ENCODE peak calls at places on chromosomes 1 and 21, in eight cellular contexts. F is GM10248, P is GM23338, T is psoas muscle, R is choroid plexus epithelial cell, C is fibroblast of mammary gland, N is HFF-Myc, X is astrocyte of the spinal cord. I is an unnamed sample.

GRCh38 chr21:34845521-34846213 is 176.9 kb downstream of the CLIC6 start:
- DNase-seq in F (peak), P (no peak), T (no peak), R (peak), C (peak), N (no peak), X (peak), I (no peak)

GRCh38 chr21:15651172-15651571 is 78.6 kb upstream of the USP25 start:
- DNase-seq in F (no peak), P (no peak), T (no peak), R (peak), C (no peak), N (no peak), X (no peak), I (no peak)

GRCh38 chr21:42245348-42246185 is 26.6 kb downstream of the ABCG1 start:
- DNase-seq in F (no peak), P (peak), T (no peak), R (no peak), C (no peak), N (no peak), X (no peak), I (no peak)

GRCh38 chr1:59967141-59967697 is 40.6 kb upstream of the CYP2J2 start:
- DNase-seq in F (no peak), P (no peak), T (no peak), R (peak), C (peak), N (no peak), X (peak), I (no peak)

GRCh38 chr1:52634111-52634510 is 1.1 kb downstream of the SHISAL2A start:
- DNase-seq in F (no peak), P (no peak), T (no peak), R (no peak), C (no peak), N (no peak), X (no peak), I (no peak)

GRCh38 chr1:236530286-236530685 is 6.5 kb downstream of the LGALS8 start:
- DNase-seq in F (no peak), P (no peak), T (no peak), R (no peak), C (no peak), N (no peak), X (no peak), I (no peak)

GRCh38 chr1:5637171-5637570 is 355.1 kb downstream of the NPHP4 start:
- DNase-seq in F (no peak), P (no peak), T (no peak), R (no peak), C (peak), N (no peak), X (no peak), I (peak)

GRCh38 chr1:39852214-39852791 is 31.0 kb downstream of the TRIT1 start:
- DNase-seq in F (no peak), P (no peak), T (no peak), R (peak), C (peak), N (no peak), X (no peak), I (peak)

GRCh38 chr21:45580576-45581321 is 38.5 kb upstream of the SLC19A1 start:
- DNase-seq in F (no peak), P (no peak), T (no peak), R (no peak), C (no peak), N (no peak), X (no peak), I (no peak)

GRCh38 chr1:26961826-26962225 is 1.6 kb upstream of the KDF1 start:
- DNase-seq in F (no peak), P (no peak), T (no peak), R (peak), C (peak), N (peak), X (peak), I (no peak)

GRCh38 chr1:229334716-229335115 is 8.1 kb downstream of the CCSAP start:
- DNase-seq in F (no peak), P (no peak), T (no peak), R (no peak), C (no peak), N (no peak), X (no peak), I (no peak)

GRCh38 chr21:38171723-38172344 is 85.0 kb upstream of the KCNJ15 start:
- DNase-seq in F (no peak), P (peak), T (no peak), R (peak), C (peak), N (peak), X (peak), I (peak)
- TF ChIP-seq CTCF in F (no peak), P (peak), T (no peak), R (peak), C (peak), N (peak), X (peak), I (no peak)

DNA sequence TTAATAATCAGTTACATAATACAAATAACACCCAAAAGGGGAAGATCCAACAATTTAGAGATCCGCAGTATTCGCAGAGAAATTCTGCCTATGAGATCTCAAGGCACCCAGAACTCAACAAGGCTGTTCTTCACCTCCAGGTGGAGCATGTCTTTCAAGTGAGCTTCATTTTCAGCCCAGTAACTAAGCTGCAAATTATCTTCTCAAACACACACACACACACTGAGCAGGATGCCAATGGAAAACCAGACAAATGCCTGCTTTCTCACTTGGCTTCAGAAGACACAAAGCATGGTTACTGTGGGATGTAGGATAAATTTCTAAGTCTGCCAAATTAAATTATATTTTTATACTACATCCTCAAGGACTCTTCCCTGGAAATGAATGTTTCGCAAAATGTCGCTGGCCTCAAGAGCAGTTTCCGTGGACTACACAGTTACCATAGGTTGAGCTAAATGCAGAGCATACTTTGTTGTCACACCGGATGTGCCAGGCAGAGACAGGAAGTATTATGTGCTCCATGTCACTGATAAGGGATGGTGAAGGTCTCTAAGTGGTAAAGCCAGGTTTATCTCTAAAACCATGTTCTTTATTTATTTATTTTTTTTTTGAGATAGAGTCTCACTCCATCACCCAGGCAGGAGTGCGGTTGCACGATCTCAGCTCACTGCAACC is 30.3 kb downstream of the UBR4 start:
- DNase-seq in F (no peak), P (peak), T (no peak), R (peak), C (peak), N (no peak), X (peak), I (peak)
- TF ChIP-seq CTCF in F (peak), P (peak), T (no peak), R (peak), C (peak), N (peak), X (peak), I (peak)

DNA sequence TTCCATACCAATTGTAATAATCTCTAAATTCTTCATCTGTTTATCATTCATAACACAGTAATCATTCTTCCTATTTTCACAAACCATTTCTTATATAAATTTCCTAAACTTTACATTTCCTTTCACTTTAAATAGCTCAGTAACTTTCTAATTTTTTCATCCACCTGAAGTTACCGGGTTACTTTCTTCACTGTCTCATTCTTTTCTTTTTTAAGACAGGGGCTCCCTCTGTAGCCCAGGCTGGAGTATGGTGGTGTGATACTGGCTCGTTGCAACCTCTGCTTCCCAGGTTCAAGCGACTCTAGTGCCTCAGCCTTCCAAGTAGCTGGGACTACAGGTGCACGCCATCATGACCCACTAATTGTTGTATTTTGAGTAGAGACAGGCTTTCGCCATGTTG is 41.3 kb downstream of the RERE start:
- DNase-seq in F (no peak), P (peak), T (no peak), R (no peak), C (no peak), N (no peak), X (no peak), I (no peak)
- TF ChIP-seq CTCF in F (no peak), P (peak), T (no peak), R (no peak), C (no peak), N (no peak), X (no peak), I (no peak)

DNA sequence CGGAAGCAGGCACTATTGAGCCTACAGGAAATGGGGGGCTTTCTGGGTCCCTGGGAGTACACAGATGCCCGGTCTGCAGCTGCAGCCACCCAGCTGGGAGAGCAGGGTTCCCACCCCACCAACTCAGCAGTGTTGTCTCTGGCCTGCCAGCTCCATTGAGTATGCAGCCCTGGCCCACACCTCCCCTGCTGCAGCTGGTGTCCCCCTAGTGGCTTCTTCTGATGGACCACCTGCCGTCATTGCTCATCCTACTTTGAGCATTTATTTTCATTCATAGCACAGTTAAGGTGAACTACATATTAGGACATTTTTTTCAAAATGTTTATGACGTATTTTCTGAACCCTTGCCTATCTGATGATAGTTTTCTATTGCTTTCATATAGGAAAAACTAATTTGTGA is 189.8 kb upstream of the LYPLAL1 start:
- DNase-seq in F (no peak), P (peak), T (no peak), R (peak), C (no peak), N (no peak), X (no peak), I (no peak)
- TF ChIP-seq CTCF in F (no peak), P (peak), T (no peak), R (peak), C (peak), N (peak), X (peak), I (no peak)

GRCh38 chr1:10901894-10902805 is 105.7 kb upstream of the CASZ1 start:
- DNase-seq in F (no peak), P (no peak), T (no peak), R (no peak), C (no peak), N (no peak), X (no peak), I (no peak)

GRCh38 chr1:10904396-10905358 is 107.8 kb upstream of the TARDBP start:
- DNase-seq in F (no peak), P (no peak), T (no peak), R (no peak), C (peak), N (no peak), X (no peak), I (no peak)

GRCh38 chr1:10903421-10903820 is 107.0 kb upstream of the CASZ1 start:
- DNase-seq in F (no peak), P (no peak), T (no peak), R (no peak), C (no peak), N (no peak), X (no peak), I (no peak)

GRCh38 chr1:10905841-10906655 is 106.4 kb upstream of the TARDBP start:
- DNase-seq in F (no peak), P (no peak), T (no peak), R (no peak), C (no peak), N (no peak), X (no peak), I (no peak)

GRCh38 chr1:10903826-10904225 is 107.4 kb upstream of the CASZ1 start:
- DNase-seq in F (no peak), P (no peak), T (no peak), R (no peak), C (no peak), N (no peak), X (no peak), I (no peak)
- TF ChIP-seq CTCF in F (no peak), P (no peak), T (no peak), R (no peak), C (no peak), N (no peak), X (no peak), I (no peak)

GRCh38 chr1:173527151-173527826 is 50.2 kb downstream of the PRDX6 start:
- DNase-seq in F (no peak), P (no peak), T (peak), R (peak), C (peak), N (no peak), X (no peak), I (peak)

GRCh38 chr1:173531069-173531693 is 54.0 kb downstream of the PRDX6 start:
- DNase-seq in F (no peak), P (peak), T (no peak), R (no peak), C (no peak), N (no peak), X (no peak), I (no peak)

GRCh38 chr1:173525936-173526335 is 48.8 kb downstream of the PRDX6 start:
- DNase-seq in F (no peak), P (no peak), T (no peak), R (no peak), C (no peak), N (no peak), X (no peak), I (no peak)

GRCh38 chr1:173532237-173532636 is 55.1 kb downstream of the PRDX6 start:
- DNase-seq in F (no peak), P (no peak), T (no peak), R (peak), C (no peak), N (no peak), X (peak), I (no peak)

DNA sequence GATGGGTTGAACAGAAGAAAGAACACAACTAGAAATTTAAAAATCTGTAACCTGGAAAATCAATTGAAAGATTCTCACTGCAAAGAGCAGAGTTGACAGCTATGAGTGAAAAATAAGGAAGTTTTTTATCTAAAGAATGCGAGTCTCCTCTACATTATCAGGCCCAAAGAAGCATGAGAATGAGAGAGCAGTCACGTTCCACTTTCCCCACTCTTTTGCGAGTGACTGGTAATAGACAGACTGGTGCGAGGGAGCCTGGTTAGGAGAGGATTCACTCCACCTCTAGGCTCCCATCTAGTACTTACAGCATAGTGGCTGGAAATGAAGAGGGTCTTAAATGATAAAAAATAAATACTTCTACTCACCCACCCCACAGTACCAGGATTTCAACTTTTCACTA is 52.0 kb downstream of the PRDX6 start:
- DNase-seq in F (no peak), P (peak), T (no peak), R (no peak), C (no peak), N (no peak), X (no peak), I (no peak)
- TF ChIP-seq CTCF in F (no peak), P (no peak), T (no peak), R (no peak), C (no peak), N (no peak), X (no peak), I (no peak)